ENCODE peak calls at places on chromosomes 3 and 15, in eight cellular contexts. M is HFFc6, U is lower lobe of right lung, F is choroid plexus epithelial cell, E is GM12864, R is tibial artery, O is GM06990, V is kidney epithelial cell. K is an unnamed sample.

GRCh38 chr15:66800584-66801235 is 98.7 kb downstream of the SMAD6 start:
- DNase-seq in M (no peak), R (no peak), E (no peak), U (no peak), V (no peak), O (no peak), F (no peak), K (no peak)

GRCh38 chr15:92524161-92524560 is 130.5 kb downstream of the ST8SIA2 start:
- DNase-seq in U (no peak), F (no peak), E (no peak), R (no peak), M (no peak), O (no peak), V (no peak), K (no peak)

GRCh38 chr3:47578691-47579632 is at the start of gene CSPG5:
- DNase-seq in M (no peak), E (no peak), R (no peak), F (no peak), V (no peak), O (no peak), U (peak; percentile 50), K (peak; percentile 79)

GRCh38 chr3:126320517-126321293 is 36.5 kb downstream of the KLF15 start:
- DNase-seq in E (no peak), O (no peak), V (no peak), F (no peak), M (no peak), R (peak; percentile 15), U (no peak), K (no peak)

GRCh38 chr3:169787120-169787519 is 13.9 kb downstream of the MYNN start:
- DNase-seq in O (no peak), M (no peak), F (no peak), R (no peak), U (no peak), E (no peak), V (no peak), K (no peak)

GRCh38 chr3:53803816-53804545 is 42.2 kb downstream of the CHDH start:
- DNase-seq in R (peak; percentile 2), U (no peak), M (no peak), O (no peak), E (no peak), F (peak; percentile 4), V (no peak), K (no peak)

GRCh38 chr3:32095431-32095830 is 11.0 kb upstream of the GPD1L start:
- DNase-seq in U (no peak), R (no peak), V (no peak), O (no peak), F (no peak), M (no peak), E (no peak), K (no peak)

GRCh38 chr15:46502668-46503067 is 867.8 kb downstream of the SQOR start:
- DNase-seq in M (no peak), O (no peak), U (no peak), R (no peak), F (no peak), E (no peak), V (no peak), K (no peak)

GRCh38 chr3:117868766-117869165 is 1159.2 kb downstream of the TUSC7 start:
- DNase-seq in R (no peak), F (peak; percentile 9), V (no peak), E (no peak), M (no peak), U (no peak), O (no peak), K (no peak)

GRCh38 chr3:114327665-114328064 is 33.8 kb downstream of the TIGIT start:
- DNase-seq in E (no peak), M (no peak), V (no peak), O (no peak), F (no peak), U (no peak), R (no peak), K (no peak)

GRCh38 chr3:15847239-15847638 is 49.5 kb upstream of the ANKRD28 start:
- DNase-seq in R (no peak), F (no peak), O (no peak), M (no peak), E (no peak), V (no peak), U (no peak), K (no peak)

GRCh38 chr15:97235285-97235985 is 725.1 kb upstream of the ARRDC4 start:
- DNase-seq in V (no peak), M (peak; percentile 43), R (no peak), O (no peak), U (no peak), E (no peak), F (peak; percentile 76), K (peak; percentile 31)

GRCh38 chr3:131922356-131922755 is 112.5 kb downstream of the CPNE4 start:
- DNase-seq in M (no peak), E (no peak), O (no peak), U (no peak), V (no peak), F (no peak), R (no peak), K (no peak)

GRCh38 chr15:57586661-57587404 is 4.9 kb upstream of the MYZAP start:
- DNase-seq in V (no peak), F (no peak), M (no peak), O (peak; percentile 28), R (no peak), U (no peak), E (peak; percentile 3), K (peak; percentile 42)

GRCh38 chr15:52287114-52287513 is 8.5 kb downstream of the MYO5C start:
- DNase-seq in F (no peak), V (no peak), E (no peak), O (no peak), U (no peak), M (no peak), R (no peak), K (no peak)

DNA sequence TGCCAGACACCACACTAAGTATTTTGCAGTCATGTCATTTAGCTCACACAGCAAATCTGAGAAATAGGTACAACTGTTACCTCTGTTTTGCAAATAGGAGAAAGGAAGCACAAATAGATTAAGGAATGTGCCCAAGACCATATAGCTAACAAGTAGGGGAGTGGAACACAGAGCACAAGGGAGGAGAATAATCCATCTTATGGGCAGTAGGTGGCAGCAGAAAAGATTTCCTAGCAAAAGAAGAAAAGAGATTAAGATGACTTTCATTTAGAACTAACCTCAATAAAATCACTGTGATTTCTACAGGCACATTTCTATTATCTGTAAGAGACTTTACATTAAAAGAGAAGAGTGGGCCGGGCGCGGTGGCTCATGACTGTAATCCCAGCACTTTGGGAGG is 49.1 kb downstream of the NR1I2 start:
- DNase-seq in V (no peak), O (no peak), F (peak; percentile 37), R (no peak), E (no peak), M (peak; percentile 17), U (no peak), K (no peak)
- TF ChIP-seq CTCF in V (no peak), O (no peak), F (peak; percentile 45), R (no peak), E (peak; percentile 12), M (peak; percentile 62), U (no peak), K (no peak)

GRCh38 chr3:183895774-183896173 is 11.1 kb upstream of the PARL start:
- DNase-seq in R (no peak), F (no peak), M (no peak), V (no peak), U (no peak), O (no peak), E (no peak), K (no peak)
- TF ChIP-seq CTCF in R (no peak), F (no peak), M (no peak), V (no peak), U (no peak), O (no peak), E (no peak), K (no peak)

DNA sequence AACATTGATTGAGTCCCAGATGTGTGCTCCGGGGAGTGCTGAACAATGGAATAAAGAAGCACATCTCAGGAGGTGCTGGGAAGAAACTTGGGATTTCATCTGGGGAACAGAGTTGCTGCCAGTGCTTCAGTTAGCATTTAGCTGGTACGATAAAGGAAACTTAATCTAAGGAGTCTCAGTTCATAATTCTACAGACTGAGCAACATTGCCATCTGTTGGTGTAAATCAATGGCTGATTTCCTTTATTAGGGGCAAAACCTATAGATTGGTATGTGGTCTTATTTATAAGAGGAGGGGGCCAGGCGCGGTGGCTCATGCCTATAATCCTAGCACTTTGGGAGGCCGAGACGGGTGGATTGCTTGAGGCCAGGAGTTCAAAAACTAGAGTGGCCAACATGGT is 8.9 kb downstream of the MKRN2OS start:
- DNase-seq in M (no peak), E (no peak), U (no peak), V (no peak), F (peak; percentile 62), O (no peak), R (no peak), K (no peak)
- TF ChIP-seq CTCF in M (peak; percentile 38), E (no peak), U (no peak), V (no peak), F (peak; percentile 59), O (no peak), R (no peak), K (no peak)

GRCh38 chr3:19688767-19689166 is 245.2 kb downstream of the EFHB start:
- DNase-seq in V (no peak), R (no peak), M (no peak), O (no peak), F (no peak), U (no peak), E (no peak), K (no peak)
- TF ChIP-seq CTCF in V (no peak), R (no peak), M (no peak), O (peak; percentile 31), F (no peak), U (no peak), E (peak; percentile 42), K (no peak)

GRCh38 chr15:49877871-49878511 is 241.0 kb downstream of the ATP8B4 start:
- DNase-seq in F (peak; percentile 89), V (no peak), M (no peak), R (peak; percentile 76), O (no peak), E (no peak), U (no peak), K (no peak)

GRCh38 chr15:49876401-49877038 is 242.5 kb downstream of the ATP8B4 start:
- DNase-seq in U (no peak), M (no peak), O (no peak), E (no peak), F (peak; percentile 9), R (peak; percentile 35), V (no peak), K (no peak)

GRCh38 chr15:49877117-49877860 is 241.7 kb downstream of the ATP8B4 start:
- DNase-seq in F (peak; percentile 71), U (no peak), V (no peak), R (peak; percentile 31), M (no peak), O (no peak), E (no peak), K (no peak)

DNA sequence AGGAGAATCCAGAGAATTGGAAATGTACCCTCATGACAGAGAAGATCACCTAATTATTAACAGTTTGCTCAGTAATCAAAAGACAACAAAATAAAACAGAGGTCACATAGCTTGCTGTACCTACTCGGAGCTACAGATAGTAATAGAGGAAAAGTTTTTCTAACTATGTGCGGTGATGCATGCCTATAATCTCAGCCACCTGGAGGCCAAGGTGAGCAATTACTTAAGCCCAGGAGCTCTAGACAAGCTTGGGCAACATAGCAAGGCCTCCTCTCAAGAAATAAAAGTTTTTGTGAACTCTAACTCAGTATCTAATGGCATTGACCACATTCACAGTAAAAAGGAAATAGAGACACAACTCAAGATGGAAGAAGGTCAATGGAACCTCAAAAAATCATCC is 243.6 kb downstream of the ATP8B4 start:
- DNase-seq in R (no peak), E (no peak), O (no peak), V (no peak), F (no peak), U (no peak), M (no peak), K (no peak)
- TF ChIP-seq CTCF in R (no peak), E (peak; percentile 47), O (peak; percentile 37), V (peak; percentile 36), F (peak; percentile 21), U (no peak), M (peak; percentile 29), K (no peak)

GRCh38 chr3:129418041-129418973 is 10.1 kb downstream of the EFCAB12 start:
- DNase-seq in M (no peak), F (no peak), U (no peak), V (no peak), O (no peak), E (no peak), R (no peak), K (no peak)
- TF ChIP-seq CTCF in M (no peak), F (no peak), U (no peak), V (no peak), O (no peak), E (no peak), R (no peak), K (no peak)